ENCODE peak calls at places on chromosomes 7 and 10, in six cellular contexts. G is HL-60, H is GM12878, L is HCT116, B is GM23338, D is stomach. F is an unnamed sample.

GRCh38 chr7:158361326-158361946 is 226.2 kb downstream of the PTPRN2 start:
- DNase-seq in G (no peak), H (no peak), L (no peak), B (no peak), D (no peak), F (no peak)

GRCh38 chr10:78462221-78462620 is 428.6 kb downstream of the RPS24 start:
- DNase-seq in G (no peak), H (no peak), L (no peak), B (no peak), D (peak), F (no peak)

GRCh38 chr7:143416565-143417149 is 8.0 kb upstream of the EPHA1 start:
- DNase-seq in G (no peak), H (no peak), L (peak), B (peak), D (no peak), F (peak)

GRCh38 chr7:94591185-94591584 is 64.7 kb downstream of the SGCE start:
- DNase-seq in G (no peak), H (no peak), L (no peak), B (no peak), D (no peak), F (no peak)

GRCh38 chr7:139328375-139328774 is 12.8 kb upstream of the FMC1 start:
- DNase-seq in G (no peak), H (no peak), L (no peak), B (no peak), D (no peak), F (no peak)

GRCh38 chr7:137146552-137146961 is 197.0 kb downstream of the PTN start:
- DNase-seq in G (no peak), H (no peak), L (no peak), B (no peak), D (no peak), F (no peak)

GRCh38 chr10:121418126-121418777 is 180.0 kb downstream of the FGFR2 start:
- DNase-seq in G (no peak), H (no peak), L (peak), B (no peak), D (no peak), F (no peak)

GRCh38 chr7:80583901-80584300 is 54.5 kb upstream of the CD36 start:
- DNase-seq in G (no peak), H (no peak), L (no peak), B (no peak), D (no peak), F (no peak)

GRCh38 chr10:66925896-66926719 is at the start of gene LRRTM3:
- DNase-seq in G (no peak), H (peak), L (peak), B (peak), D (peak), F (peak)

GRCh38 chr7:113806633-113807327 is 112.0 kb downstream of the PPP1R3A start:
- DNase-seq in G (no peak), H (no peak), L (no peak), B (no peak), D (no peak), F (no peak)

GRCh38 chr7:2897023-2897422 is 52.9 kb upstream of the GNA12 start:
- DNase-seq in G (no peak), H (no peak), L (no peak), B (no peak), D (no peak), F (no peak)

GRCh38 chr10:28730031-28730778 is 52.9 kb downstream of the BAMBI start:
- DNase-seq in G (no peak), H (no peak), L (no peak), B (no peak), D (no peak), F (no peak)

GRCh38 chr7:140342732-140343514 is 55.4 kb downstream of the SLC37A3 start:
- DNase-seq in G (peak), H (no peak), L (peak), B (peak), D (peak), F (no peak)

GRCh38 chr7:28128608-28129007 is 52.0 kb downstream of the JAZF1 start:
- DNase-seq in G (no peak), H (no peak), L (no peak), B (no peak), D (no peak), F (no peak)

GRCh38 chr7:40880581-40880980 is 745.8 kb downstream of the SUGCT start:
- DNase-seq in G (no peak), H (no peak), L (no peak), B (no peak), D (no peak), F (no peak)

GRCh38 chr10:85811405-85811804 is 555.2 kb downstream of the GRID1 start:
- DNase-seq in G (no peak), H (no peak), L (no peak), B (no peak), D (no peak), F (no peak)

GRCh38 chr7:114293289-114294012 is 121.2 kb upstream of the FOXP2 start:
- DNase-seq in G (peak), H (no peak), L (no peak), B (no peak), D (no peak), F (peak)

GRCh38 chr10:71204746-71205145 is 7.6 kb upstream of the UNC5B start:
- DNase-seq in G (no peak), H (no peak), L (no peak), B (no peak), D (no peak), F (no peak)

GRCh38 chr10:25743832-25744231 is 190.2 kb upstream of the MYO3A start:
- DNase-seq in G (no peak), H (no peak), L (no peak), B (no peak), D (no peak), F (peak)

GRCh38 chr7:158957921-158958471 is 101.6 kb downstream of the DYNC2I1 start:
- DNase-seq in G (no peak), H (no peak), L (no peak), B (peak), D (peak), F (no peak)

GRCh38 chr7:36161996-36162395 is 8.9 kb downstream of the EEPD1 start:
- DNase-seq in G (peak), H (no peak), L (no peak), B (no peak), D (no peak), F (no peak)

GRCh38 chr10:132397671-132398565 is 918 bp downstream of the PWWP2B start:
- DNase-seq in G (no peak), H (no peak), L (no peak), B (peak), D (peak), F (no peak)

GRCh38 chr10:106242301-106242700 is 922.2 kb downstream of the SORCS1 start:
- DNase-seq in G (no peak), H (no peak), L (no peak), B (no peak), D (no peak), F (no peak)

GRCh38 chr7:12297709-12298108 is 86.6 kb downstream of the TMEM106B start:
- DNase-seq in G (no peak), H (no peak), L (peak), B (peak), D (no peak), F (no peak)

GRCh38 chr7:126700807-126701604 is 551.7 kb downstream of the GRM8 start:
- DNase-seq in G (peak), H (peak), L (peak), B (peak), D (no peak), F (peak)

GRCh38 chr10:6052247-6053221 is 9.6 kb downstream of the IL2RA start:
- DNase-seq in G (no peak), H (peak), L (no peak), B (no peak), D (peak), F (no peak)

GRCh38 chr7:50662059-50662689 is 97.0 kb upstream of the DDC start:
- DNase-seq in G (no peak), H (no peak), L (no peak), B (no peak), D (no peak), F (no peak)

GRCh38 chr10:123318516-123318915 is 164.3 kb downstream of the BUB3 start:
- DNase-seq in G (no peak), H (no peak), L (no peak), B (no peak), D (no peak), F (no peak)

GRCh38 chr10:126432507-126432906 is 44.2 kb upstream of the ADAM12 start:
- DNase-seq in G (no peak), H (no peak), L (no peak), B (no peak), D (no peak), F (no peak)

GRCh38 chr10:48574322-48574796 is 30.5 kb downstream of the ARHGAP22 start:
- DNase-seq in G (no peak), H (no peak), L (no peak), B (no peak), D (no peak), F (no peak)

GRCh38 chr10:90859321-90859751 is 1.5 kb upstream of the HTR7 start:
- DNase-seq in G (peak), H (no peak), L (peak), B (no peak), D (no peak), F (no peak)
- TF ChIP-seq POLR2AphosphoS5 in G (no peak), H (no peak), L (no peak), B (no peak), D (no peak), F (no peak)

GRCh38 chr10:130037169-130037661 is 73.1 kb upstream of the EBF3 start:
- DNase-seq in G (no peak), H (no peak), L (no peak), B (no peak), D (no peak), F (no peak)
- H3K4me3 ChIP-seq in G (no peak), H (no peak), L (no peak), B (no peak), D (no peak), F (no peak)

GRCh38 chr10:104868231-104868630 is 227.1 kb downstream of the SORCS3 start:
- DNase-seq in G (no peak), H (no peak), L (no peak), B (no peak), D (no peak), F (peak)

DNA sequence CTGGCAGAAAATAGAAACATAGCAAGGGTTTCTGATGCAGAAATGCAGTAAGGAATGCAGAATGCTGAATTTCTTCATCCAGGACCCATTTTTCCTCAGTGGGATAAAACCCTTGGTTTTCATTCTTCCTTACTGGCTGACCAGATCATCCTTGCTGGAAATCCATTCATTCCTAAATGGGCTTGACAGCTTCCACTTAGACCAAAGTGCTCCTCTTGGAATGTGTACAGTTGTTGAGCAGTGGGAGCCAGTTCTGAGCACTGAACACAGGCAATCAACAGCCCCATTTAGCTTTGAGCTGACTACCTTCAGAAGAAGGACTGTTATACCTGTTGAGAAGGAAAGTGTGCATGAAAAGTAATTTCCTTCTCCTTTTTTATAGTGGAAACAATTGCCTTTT is 232.1 kb downstream of the SORCS3 start:
- DNase-seq in G (no peak), H (no peak), L (no peak), B (no peak), D (no peak), F (no peak)
- TF ChIP-seq POLR2AphosphoS5 in G (no peak), H (no peak), L (no peak), B (no peak), D (no peak), F (no peak)

GRCh38 chr7:152335900-152336571 is 99.8 kb downstream of the KMT2C start:
- DNase-seq in G (no peak), H (no peak), L (no peak), B (no peak), D (no peak), F (no peak)
- H3K4me3 ChIP-seq in G (no peak), H (peak), L (no peak), B (no peak), D (no peak), F (no peak)

DNA sequence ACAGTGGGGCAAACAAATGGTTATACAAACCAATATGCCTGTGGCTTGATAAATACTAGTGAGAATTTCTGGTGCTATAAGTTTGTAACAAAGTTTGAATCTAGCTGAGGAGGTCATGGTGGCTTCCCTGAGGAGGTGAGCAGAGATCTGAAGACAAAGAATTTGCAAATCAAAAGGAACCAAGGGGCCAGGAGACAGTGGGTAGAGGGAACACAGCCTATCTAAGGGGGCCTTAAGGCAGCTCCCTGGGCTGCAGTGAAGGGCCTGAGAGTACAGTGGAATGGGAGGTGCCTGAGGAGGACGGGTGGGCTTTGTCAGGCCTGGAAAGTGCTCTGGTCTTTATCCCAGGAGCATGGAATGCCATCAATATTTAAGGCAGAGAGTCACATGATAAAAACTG is 21.8 kb downstream of the RNF133 start:
- DNase-seq in G (no peak), H (no peak), L (no peak), B (no peak), D (no peak), F (no peak)
- TF ChIP-seq POLR2AphosphoS5 in G (no peak), H (no peak), L (no peak), B (no peak), D (no peak), F (no peak)

GRCh38 chr10:76051007-76051936 is 619.8 kb downstream of the LRMDA start:
- DNase-seq in G (no peak), H (no peak), L (peak), B (peak), D (no peak), F (no peak)
- H3K4me3 ChIP-seq in G (no peak), H (no peak), L (no peak), B (no peak), D (no peak), F (no peak)

DNA sequence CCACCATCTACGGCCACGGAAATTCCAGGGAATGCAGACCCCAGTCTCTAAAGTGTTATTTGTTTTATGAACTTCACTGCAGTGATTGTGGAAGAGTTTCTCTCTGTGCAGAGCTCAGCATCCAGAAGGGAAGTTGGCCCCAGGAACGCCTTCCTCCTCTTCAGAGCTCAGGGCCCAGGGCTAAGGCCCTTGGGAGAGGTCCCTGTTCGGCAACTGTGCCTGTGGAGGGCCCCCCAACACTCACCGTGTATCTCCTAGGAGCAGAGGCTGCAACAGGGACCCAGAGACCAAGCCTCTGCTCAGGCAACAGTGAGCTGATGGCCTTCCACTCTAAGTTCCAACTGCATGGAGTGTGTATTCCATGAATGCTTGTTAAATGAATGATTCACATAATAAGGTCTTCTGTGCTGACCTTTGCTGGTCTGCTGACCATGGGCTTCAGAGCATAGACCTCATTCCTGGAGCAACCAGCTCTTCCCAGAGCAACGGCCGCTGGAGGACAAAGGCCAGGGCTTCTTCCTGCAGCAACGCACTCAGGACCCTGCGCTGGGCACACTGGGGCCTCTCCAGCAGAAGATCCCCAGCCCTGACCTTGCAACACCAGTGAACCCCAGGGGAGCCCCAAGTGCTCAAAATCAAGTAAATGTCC is 7.7 kb downstream of the DIP2C start:
- DNase-seq in G (no peak), H (no peak), L (no peak), B (no peak), D (no peak), F (no peak)
- TF ChIP-seq POLR2AphosphoS5 in G (no peak), H (no peak), L (no peak), B (no peak), D (no peak), F (no peak)

GRCh38 chr7:107045980-107046379 is 1.5 kb downstream of the PRKAR2B start:
- DNase-seq in G (no peak), H (no peak), L (no peak), B (no peak), D (no peak), F (no peak)
- H3K4me3 ChIP-seq in G (no peak), H (no peak), L (no peak), B (peak), D (peak), F (peak)

GRCh38 chr10:129809431-129809830 is 154.6 kb downstream of the EBF3 start:
- DNase-seq in G (no peak), H (no peak), L (no peak), B (no peak), D (no peak), F (no peak)
- TF ChIP-seq POLR2AphosphoS5 in G (no peak), H (no peak), L (no peak), B (no peak), D (no peak), F (no peak)

GRCh38 chr10:61869276-61869675 is 32.2 kb upstream of the ARID5B start:
- DNase-seq in G (no peak), H (no peak), L (no peak), B (no peak), D (no peak), F (no peak)
- H3K4me3 ChIP-seq in G (no peak), H (no peak), L (no peak), B (no peak), D (peak), F (peak)